ENCODE peak calls at places on chromosome 4, in seven cellular contexts. N, L, J, Z, P, K and C are unnamed samples.

GRCh38 chr4:102137217-102137616 is 208.1 kb downstream of the SLC39A8 start:
- DNase-seq in N (no peak), L (no peak), J (no peak), Z (no peak), P (no peak), K (no peak), C (no peak)

GRCh38 chr4:146061610-146062324 is 113.8 kb upstream of the LSM6 start:
- DNase-seq in N (no peak), L (no peak), J (no peak), Z (no peak), P (no peak), K (no peak), C (no peak)

GRCh38 chr4:112282860-112283667 is 2.6 kb downstream of the TIFA start:
- DNase-seq in N (no peak), L (no peak), J (no peak), Z (no peak), P (no peak), K (no peak), C (no peak)

GRCh38 chr4:8393593-8394038 is 46.9 kb downstream of the ACOX3 start:
- DNase-seq in N (peak; percentile 26), L (peak; percentile 98), J (peak; percentile 54), Z (no peak), P (no peak), K (peak; percentile 96), C (no peak)

GRCh38 chr4:168877779-168878491 is 132.1 kb downstream of the CBR4 start:
- DNase-seq in N (peak; percentile 42), L (no peak), J (peak; percentile 68), Z (peak; percentile 45), P (peak; percentile 17), K (peak; percentile 73), C (no peak)

GRCh38 chr4:102815981-102816380 is 11.4 kb downstream of the UBE2D3 start:
- DNase-seq in N (no peak), L (peak; percentile 92), J (no peak), Z (no peak), P (no peak), K (peak; percentile 93), C (no peak)

GRCh38 chr4:4499438-4500123 is 42.3 kb downstream of the STX18 start:
- DNase-seq in N (no peak), L (no peak), J (no peak), Z (no peak), P (no peak), K (peak; percentile 62), C (no peak)

GRCh38 chr4:1992468-1993168 is 16.2 kb downstream of the NELFA start:
- DNase-seq in N (no peak), L (no peak), J (no peak), Z (no peak), P (no peak), K (no peak), C (no peak)

GRCh38 chr4:130563185-130563890 is 1467.4 kb downstream of the C4orf33 start:
- DNase-seq in N (peak; percentile 30), L (peak; percentile 91), J (peak; percentile 60), Z (peak; percentile 2), P (no peak), K (peak; percentile 64), C (peak; percentile 0)

GRCh38 chr4:30769093-30769492 is 48.9 kb downstream of the PCDH7 start:
- DNase-seq in N (no peak), L (no peak), J (no peak), Z (no peak), P (no peak), K (no peak), C (no peak)

GRCh38 chr4:165709526-165709925 is 163.5 kb upstream of the TLL1 start:
- DNase-seq in N (no peak), L (no peak), J (no peak), Z (no peak), P (no peak), K (no peak), C (no peak)

GRCh38 chr4:2253160-2254084 is 8.5 kb downstream of the MXD4 start:
- DNase-seq in N (no peak), L (no peak), J (no peak), Z (no peak), P (peak; percentile 4), K (no peak), C (no peak)

GRCh38 chr4:126071346-126072333 is 756.9 kb downstream of the FAT4 start:
- DNase-seq in N (no peak), L (peak; percentile 42), J (peak; percentile 99), Z (no peak), P (no peak), K (no peak), C (peak; percentile 91)

GRCh38 chr4:130336585-130337217 is 1240.7 kb downstream of the C4orf33 start:
- DNase-seq in N (no peak), L (no peak), J (peak; percentile 25), Z (peak; percentile 27), P (peak; percentile 9), K (peak; percentile 36), C (no peak)

GRCh38 chr4:153296424-153296823 is 48.1 kb upstream of the MND1 start:
- DNase-seq in N (no peak), L (peak; percentile 42), J (no peak), Z (no peak), P (no peak), K (no peak), C (no peak)

GRCh38 chr4:163562496-163562895 is 68.0 kb downstream of the TMA16 start:
- DNase-seq in N (no peak), L (no peak), J (no peak), Z (no peak), P (no peak), K (no peak), C (no peak)

GRCh38 chr4:112196446-112196845 is 35.1 kb upstream of the AP1AR start:
- DNase-seq in N (no peak), L (no peak), J (no peak), Z (no peak), P (no peak), K (no peak), C (no peak)

GRCh38 chr4:113684534-113685091 is 76.9 kb downstream of the CAMK2D start:
- DNase-seq in N (no peak), L (peak; percentile 80), J (no peak), Z (peak; percentile 2), P (no peak), K (peak; percentile 33), C (no peak)

GRCh38 chr4:40612831-40613230 is 16.8 kb downstream of the RBM47 start:
- DNase-seq in N (no peak), L (no peak), J (no peak), Z (no peak), P (no peak), K (no peak), C (no peak)

GRCh38 chr4:56622176-56622575 is 58.9 kb downstream of the HOPX start:
- DNase-seq in N (no peak), L (peak; percentile 22), J (no peak), Z (no peak), P (no peak), K (no peak), C (peak; percentile 6)

GRCh38 chr4:1195109-1195671 is 22.8 kb upstream of the SPON2 start:
- DNase-seq in N (no peak), L (no peak), J (no peak), Z (peak; percentile 46), P (no peak), K (no peak), C (no peak)

GRCh38 chr4:185779520-185779919 is 32.5 kb downstream of the SORBS2 start:
- DNase-seq in N (no peak), L (peak; percentile 16), J (no peak), Z (no peak), P (no peak), K (peak; percentile 64), C (no peak)

GRCh38 chr4:137361756-137362470 is 170.4 kb downstream of the PCDH18 start:
- DNase-seq in N (no peak), L (no peak), J (no peak), Z (no peak), P (no peak), K (no peak), C (no peak)

GRCh38 chr4:69707807-69708206 is 52.6 kb downstream of the SULT1B1 start:
- DNase-seq in N (no peak), L (no peak), J (no peak), Z (no peak), P (no peak), K (no peak), C (no peak)

GRCh38 chr4:185265942-185266341 is 56.5 kb downstream of the SNX25 start:
- DNase-seq in N (no peak), L (peak; percentile 72), J (no peak), Z (peak; percentile 56), P (no peak), K (peak; percentile 56), C (no peak)

GRCh38 chr4:158523990-158524545 is 2.4 kb downstream of the RXFP1 start:
- DNase-seq in N (no peak), L (no peak), J (no peak), Z (no peak), P (no peak), K (peak; percentile 43), C (no peak)

GRCh38 chr4:142534994-142535393 is 311.1 kb downstream of the INPP4B start:
- DNase-seq in N (no peak), L (peak; percentile 58), J (no peak), Z (no peak), P (no peak), K (peak; percentile 52), C (no peak)

GRCh38 chr4:5711479-5712184 is 631 bp downstream of the EVC start:
- DNase-seq in N (peak; percentile 19), L (peak; percentile 55), J (no peak), Z (no peak), P (no peak), K (peak; percentile 59), C (no peak)

GRCh38 chr4:69523385-69524132 is 27.9 kb upstream of the UGT2B4 start:
- DNase-seq in N (no peak), L (no peak), J (no peak), Z (no peak), P (no peak), K (no peak), C (peak; percentile 68)

GRCh38 chr4:183783933-183784622 is 121.0 kb upstream of the STOX2 start:
- DNase-seq in N (no peak), L (peak; percentile 9), J (no peak), Z (no peak), P (no peak), K (peak; percentile 47), C (no peak)

GRCh38 chr4:105088110-105088879 is 58.4 kb upstream of the TET2 start:
- DNase-seq in N (no peak), L (peak; percentile 93), J (no peak), Z (peak; percentile 54), P (no peak), K (peak; percentile 73), C (no peak)

GRCh38 chr4:139532951-139533350 is 23.1 kb downstream of the SETD7 start:
- DNase-seq in N (no peak), L (no peak), J (no peak), Z (no peak), P (no peak), K (peak; percentile 73), C (peak; percentile 34)

GRCh38 chr4:124726269-124726668 is 13.7 kb upstream of the ANKRD50 start:
- DNase-seq in N (no peak), L (no peak), J (no peak), Z (no peak), P (no peak), K (no peak), C (no peak)

GRCh38 chr4:148773313-148773712 is 331.1 kb upstream of the NR3C2 start:
- DNase-seq in N (no peak), L (no peak), J (no peak), Z (no peak), P (no peak), K (no peak), C (no peak)

GRCh38 chr4:163810757-163811156 is 316.3 kb downstream of the TMA16 start:
- DNase-seq in N (no peak), L (no peak), J (no peak), Z (no peak), P (no peak), K (no peak), C (no peak)